ENCODE peak calls at places on chromosomes 2 and 18, in seven cellular contexts. H is GM12892, O is K562, Y is GM12878, F is HepG2, N is SK-N-SH, R is H1. W is an unnamed sample.

GRCh38 chr18:48330016-48330991 is 78.9 kb downstream of the ZBTB7C start:
- DNase-seq in O (no peak), Y (no peak), F (no peak), R (no peak), N (no peak), H (no peak), W (no peak)

GRCh38 chr2:212177724-212178123 is 360.9 kb downstream of the ERBB4 start:
- DNase-seq in O (no peak), Y (no peak), R (no peak), H (no peak), N (no peak), F (peak), W (no peak)

GRCh38 chr2:160332318-160332717 is 132.2 kb upstream of the ITGB6 start:
- DNase-seq in Y (no peak), R (no peak), N (peak), O (no peak), F (no peak), H (no peak), W (no peak)

GRCh38 chr18:11387880-11388279 is 221.5 kb upstream of the SLC35G4 start:
- DNase-seq in N (peak), Y (no peak), R (no peak), F (peak), O (peak), H (no peak), W (peak)

GRCh38 chr2:207711750-207712487 is 479 bp downstream of the CCNYL1 start:
- DNase-seq in N (peak), F (no peak), R (no peak), O (peak), Y (no peak), H (peak), W (peak)

GRCh38 chr2:72118386-72118785 is 29.3 kb downstream of the CYP26B1 start:
- DNase-seq in Y (no peak), O (no peak), H (no peak), R (no peak), N (no peak), F (no peak), W (no peak)

GRCh38 chr2:2253139-2254016 is 77.7 kb downstream of the MYT1L start:
- DNase-seq in R (no peak), F (no peak), N (no peak), Y (no peak), O (no peak), H (no peak), W (no peak)

GRCh38 chr18:54232485-54233227 is 8.2 kb upstream of the MBD2 start:
- DNase-seq in O (no peak), R (no peak), N (no peak), Y (no peak), F (no peak), H (no peak), W (no peak)

GRCh38 chr18:12038082-12038660 is 55.5 kb upstream of the ANKRD62 start:
- DNase-seq in F (no peak), Y (no peak), H (no peak), O (no peak), R (peak), N (peak), W (no peak)

GRCh38 chr2:211281430-211282073 is 725.2 kb downstream of the CPS1 start:
- DNase-seq in F (no peak), N (no peak), O (no peak), H (no peak), R (no peak), Y (no peak), W (no peak)

DNA sequence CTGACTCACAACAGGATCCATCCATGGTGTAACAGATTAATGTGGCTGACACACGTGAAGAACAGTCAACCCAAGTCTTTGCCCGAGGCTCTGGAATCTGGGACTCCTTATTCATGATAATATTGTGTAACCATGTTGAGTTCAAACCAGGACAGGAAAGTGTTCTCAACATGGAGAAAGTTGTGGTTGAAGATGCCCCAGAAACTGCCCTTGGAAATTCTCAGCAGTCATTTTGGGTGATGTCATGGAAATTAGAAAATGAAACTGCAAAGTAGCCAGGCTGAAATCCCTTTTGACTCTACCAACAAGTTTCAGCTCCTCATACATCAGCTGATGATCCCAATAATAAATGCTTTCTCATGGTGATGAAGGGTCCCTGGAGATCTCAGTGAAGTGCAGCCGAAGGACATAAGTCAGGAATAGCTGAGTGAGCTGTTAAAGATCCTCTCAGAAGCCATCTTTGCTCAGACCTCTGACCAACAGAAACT is 307.7 kb downstream of the TNS1 start:
- DNase-seq in F (no peak), O (no peak), N (no peak), H (no peak), Y (no peak), R (no peak), W (no peak)
- TF ChIP-seq TAF1 in F (no peak), O (no peak), N (no peak), H (no peak), Y (no peak), R (no peak), W (no peak)

DNA sequence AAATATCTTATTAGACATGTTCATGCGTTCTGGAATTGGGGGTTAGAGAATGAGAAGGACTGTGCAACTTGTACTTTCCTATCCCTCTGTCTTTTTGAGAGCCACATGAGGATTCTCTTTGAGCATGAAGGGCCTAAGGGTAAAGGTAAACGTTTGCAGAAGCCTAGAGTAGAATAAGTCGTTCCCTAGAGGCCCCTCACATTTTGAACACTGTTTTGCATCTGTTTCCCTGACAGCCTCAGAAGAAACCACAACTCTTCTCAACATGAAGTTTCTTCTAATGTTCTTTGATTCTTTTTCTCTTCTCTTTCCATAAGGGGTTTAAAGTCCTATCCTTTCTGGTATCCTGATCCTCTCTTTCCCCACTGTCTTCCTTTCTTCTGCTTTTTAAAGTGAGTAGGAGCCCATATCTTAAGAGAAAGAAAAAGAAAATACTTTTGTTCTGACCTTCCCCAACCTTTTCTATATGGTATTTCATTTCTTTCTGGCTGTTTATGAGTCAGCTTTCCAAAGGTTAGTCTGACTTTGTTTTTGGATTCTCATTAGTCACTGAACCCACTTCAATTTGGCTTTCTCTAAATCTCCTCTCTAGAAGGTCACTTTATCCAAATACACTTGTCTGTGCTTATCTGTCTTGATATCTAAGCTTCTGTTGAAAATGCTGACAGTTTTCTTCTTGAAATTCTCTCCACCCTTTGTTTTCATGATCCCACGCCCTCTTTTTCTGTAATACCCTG is 34.8 kb downstream of the PPP1R1C start:
- DNase-seq in R (no peak), Y (no peak), N (no peak), F (no peak), O (no peak), H (no peak), W (no peak)
- TF ChIP-seq TAF1 in R (no peak), Y (no peak), N (no peak), F (no peak), O (no peak), H (no peak), W (no peak)

DNA sequence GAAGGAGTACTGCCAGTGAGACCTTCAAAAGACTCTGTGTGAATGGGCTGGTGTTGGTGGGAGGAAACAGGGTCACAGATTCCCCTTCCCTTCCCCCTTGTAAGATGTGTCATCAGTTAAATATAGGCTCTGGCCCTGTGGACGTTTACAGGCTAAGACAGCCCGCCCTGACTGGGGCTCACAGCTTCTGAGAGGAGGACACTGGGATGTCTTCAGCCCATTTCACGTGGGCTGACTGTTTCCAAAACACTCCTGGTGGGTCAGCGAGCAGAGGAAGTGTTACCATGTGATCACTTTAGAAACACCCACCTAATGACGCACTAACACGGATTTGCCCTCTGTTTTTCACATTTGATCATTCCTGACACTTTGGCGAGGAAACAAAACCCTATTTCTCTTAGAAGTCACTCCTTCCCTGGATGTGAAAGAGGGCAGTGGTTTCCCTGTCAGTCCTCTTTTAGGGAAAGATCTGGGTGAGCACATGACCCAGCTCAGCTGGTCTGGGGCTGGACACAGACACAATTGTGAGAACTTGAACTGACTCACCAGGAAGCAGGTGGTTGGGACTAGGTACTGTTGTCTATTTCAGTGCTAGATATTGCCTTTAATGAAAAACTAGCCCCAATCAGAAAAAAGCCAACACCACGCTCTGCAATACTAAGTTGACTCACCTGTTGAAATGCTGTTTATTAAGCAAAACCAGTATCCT is 38.9 kb downstream of the BMP10 start:
- DNase-seq in F (no peak), O (peak), Y (peak), H (no peak), R (peak), N (no peak), W (no peak)
- TF ChIP-seq TAF1 in F (no peak), O (no peak), Y (no peak), H (no peak), R (no peak), N (no peak), W (no peak)

DNA sequence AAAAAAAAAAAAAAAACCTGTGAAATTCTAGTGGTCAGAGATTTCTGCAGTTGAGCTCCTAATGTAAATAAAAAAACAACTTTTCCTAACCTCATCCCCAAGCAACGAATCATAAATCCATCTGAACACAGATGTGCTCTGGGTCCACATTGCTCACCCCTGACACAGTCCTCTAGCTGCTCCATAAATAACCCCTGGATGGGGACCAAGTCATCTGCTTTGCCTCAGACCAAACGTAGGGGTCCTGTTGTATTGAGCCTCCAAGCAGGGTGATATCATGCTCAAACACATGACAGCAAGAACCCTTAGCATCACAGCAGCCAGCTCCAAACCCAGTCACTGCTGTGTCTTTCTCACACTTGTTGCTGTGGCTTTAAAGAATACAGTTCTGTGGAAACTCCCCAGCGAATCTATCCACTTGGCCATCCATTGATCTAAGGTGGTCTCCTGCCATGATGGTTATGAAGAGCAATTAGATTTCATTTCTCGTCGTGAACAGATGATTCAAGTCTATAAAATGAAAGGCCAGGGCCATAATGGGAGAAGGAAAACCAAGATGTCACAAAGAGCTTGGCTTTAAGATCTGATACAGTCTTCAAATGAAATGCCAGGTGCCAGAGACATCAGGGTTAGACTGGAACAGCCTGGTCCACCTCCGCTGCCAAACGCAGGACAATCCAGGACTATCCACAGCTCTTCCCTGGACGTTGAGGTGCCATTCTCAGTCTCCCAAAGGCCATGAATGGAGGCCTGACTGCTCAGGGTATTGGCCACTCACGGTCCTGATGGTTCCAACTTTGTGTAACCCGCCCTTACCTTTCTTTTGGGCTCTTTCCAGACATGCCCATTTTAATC is 39.0 kb downstream of the TBC1D8 start:
- DNase-seq in O (no peak), H (no peak), Y (no peak), R (no peak), N (peak), F (peak), W (no peak)
- TF ChIP-seq TAF1 in O (no peak), H (no peak), Y (no peak), R (no peak), N (no peak), F (no peak), W (no peak)

GRCh38 chr18:56741685-56742084 is 90.5 kb downstream of the WDR7 start:
- DNase-seq in Y (no peak), H (no peak), N (no peak), O (no peak), F (no peak), R (no peak), W (no peak)
- TF ChIP-seq TAF1 in Y (no peak), H (no peak), N (no peak), O (no peak), F (no peak), R (no peak), W (no peak)

GRCh38 chr2:79981316-79981715 is 323.2 kb downstream of the LRRTM1 start:
- DNase-seq in O (no peak), N (no peak), H (no peak), R (no peak), F (no peak), Y (no peak), W (no peak)
- TF ChIP-seq TAF1 in O (no peak), N (no peak), H (no peak), R (no peak), F (no peak), Y (no peak), W (no peak)

GRCh38 chr2:157336137-157336721 is 10.6 kb upstream of the ERMN start:
- DNase-seq in Y (no peak), F (peak), R (peak), H (no peak), O (peak), N (peak), W (peak)
- TF ChIP-seq TAF1 in Y (no peak), F (no peak), R (no peak), H (no peak), O (no peak), N (no peak), W (no peak)

DNA sequence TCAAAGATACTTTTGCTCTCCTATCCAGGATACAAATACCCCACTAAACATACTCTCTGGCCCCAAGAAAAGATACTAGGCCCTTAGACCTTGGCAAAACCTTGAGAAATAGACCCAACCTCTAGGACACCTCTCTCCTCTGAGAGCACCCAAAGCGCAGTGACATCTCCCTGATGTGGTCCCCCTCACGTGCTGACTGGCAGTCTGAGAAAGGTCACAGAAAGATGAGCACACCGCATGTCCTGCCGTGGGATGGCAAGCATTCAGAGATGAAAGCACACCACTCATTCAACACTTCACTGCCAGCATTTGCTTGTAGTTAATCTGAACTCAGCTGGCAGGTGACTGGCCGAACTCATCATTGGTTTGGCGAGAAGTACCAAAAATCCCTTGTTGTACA is 6.1 kb upstream of the TBC1D8 start:
- DNase-seq in R (no peak), F (no peak), Y (no peak), N (no peak), H (no peak), O (no peak), W (no peak)
- TF ChIP-seq TAF1 in R (no peak), F (no peak), Y (no peak), N (no peak), H (no peak), O (no peak), W (no peak)

W was measured in GM12891.